ENCODE peak calls at places on chromosomes 16 and 17, in ten cellular contexts. I is A549, G is Peyer's patch, W is stomach, U is HCT116, E is esophagus muscularis mucosa, H is adrenal gland, D is uterus, Y is IMR-90, L is suprapubic skin. R is an unnamed sample.

GRCh38 chr17:75680431-75680830 is 13.3 kb downstream of the SAP30BP start:
- DNase-seq in I (no peak), G (no peak), W (no peak), U (no peak), E (no peak), H (no peak), D (no peak), Y (no peak), L (no peak), R (no peak)

GRCh38 chr17:72115789-72116520 is 4.9 kb upstream of the SOX9 start:
- DNase-seq in I (no peak), G (no peak), W (no peak), U (no peak), E (no peak), H (no peak), D (no peak), Y (no peak), L (no peak), R (no peak)

GRCh38 chr16:81623365-81624102 is 155.6 kb upstream of the PLCG2 start:
- DNase-seq in I (peak; percentile 73), G (peak; percentile 81), W (peak; percentile 57), U (peak; percentile 53), E (no peak), H (peak; percentile 63), D (no peak), Y (peak; percentile 43), L (no peak), R (no peak)

GRCh38 chr17:40551874-40552768 is 13.2 kb downstream of the CCR7 start:
- DNase-seq in I (peak; percentile 95), G (peak; percentile 51), W (peak; percentile 29), U (no peak), E (peak; percentile 91), H (peak; percentile 37), D (peak; percentile 63), Y (peak; percentile 99), L (peak; percentile 83), R (no peak)

GRCh38 chr17:60082946-60083471 is 4.3 kb upstream of the HEATR6 start:
- DNase-seq in I (no peak), G (no peak), W (no peak), U (no peak), E (no peak), H (no peak), D (no peak), Y (no peak), L (no peak), R (no peak)

GRCh38 chr16:30335598-30336474 is 19.3 kb downstream of the CD2BP2 start:
- DNase-seq in I (no peak), G (no peak), W (no peak), U (no peak), E (peak; percentile 91), H (peak; percentile 64), D (no peak), Y (no peak), L (peak; percentile 73), R (no peak)

GRCh38 chr16:30485818-30486436 is 13.4 kb downstream of the ITGAL start:
- DNase-seq in I (no peak), G (no peak), W (no peak), U (no peak), E (no peak), H (no peak), D (no peak), Y (peak; percentile 41), L (no peak), R (no peak)

GRCh38 chr17:74595037-74595436 is 3.0 kb upstream of the CD300LD start:
- DNase-seq in I (no peak), G (no peak), W (no peak), U (no peak), E (no peak), H (no peak), D (no peak), Y (no peak), L (no peak), R (no peak)

GRCh38 chr17:21210411-21211076 is 3.4 kb downstream of the TMEM11 start:
- DNase-seq in I (no peak), G (no peak), W (no peak), U (no peak), E (no peak), H (no peak), D (no peak), Y (no peak), L (no peak), R (no peak)

GRCh38 chr17:21214015-21214776 is at the start of gene TMEM11:
- DNase-seq in I (peak; percentile 94), G (peak; percentile 97), W (peak; percentile 96), U (peak; percentile 79), E (peak; percentile 98), H (peak; percentile 97), D (peak; percentile 95), Y (peak; percentile 94), L (peak; percentile 97), R (peak; percentile 96)

GRCh38 chr17:21213491-21214014 is 408 bp downstream of the TMEM11 start:
- DNase-seq in I (peak; percentile 72), G (peak; percentile 64), W (peak; percentile 47), U (no peak), E (no peak), H (peak; percentile 55), D (no peak), Y (no peak), L (no peak), R (peak; percentile 42)

GRCh38 chr17:21213005-21213404 is 956 bp downstream of the TMEM11 start:
- DNase-seq in I (no peak), G (no peak), W (no peak), U (no peak), E (no peak), H (no peak), D (no peak), Y (no peak), L (no peak), R (no peak)

DNA sequence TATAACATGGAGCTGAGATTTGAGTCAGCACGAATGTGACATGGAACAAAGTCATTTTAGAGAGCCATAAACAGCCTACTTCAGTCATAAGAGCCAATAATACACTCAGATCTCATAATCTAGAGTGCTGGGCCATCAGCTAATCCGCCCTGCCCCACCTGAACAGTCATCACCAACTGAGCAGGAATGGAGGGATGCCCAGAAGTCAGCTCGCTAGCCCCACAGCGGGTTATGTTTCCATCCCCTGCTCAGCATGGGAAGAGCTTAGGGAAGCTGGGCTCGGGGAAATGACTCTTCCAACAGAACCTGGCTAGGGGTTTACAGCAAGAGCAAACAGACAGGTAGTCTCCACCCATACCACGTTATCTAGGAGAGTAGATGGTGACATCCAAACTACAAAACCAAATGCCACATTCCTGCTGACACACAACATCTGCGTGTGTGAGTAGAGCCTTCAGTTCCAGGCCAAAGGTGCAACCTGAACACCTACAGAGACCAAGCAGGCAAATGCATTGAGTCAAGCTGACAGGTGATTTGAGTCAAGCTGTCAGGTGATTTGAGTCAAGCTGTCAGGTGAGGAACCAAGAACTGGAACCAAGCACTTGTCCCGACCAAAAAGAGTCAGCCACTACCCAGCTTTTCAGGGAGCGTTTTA is 2.0 kb downstream of the TMEM11 start:
- DNase-seq in I (no peak), G (peak; percentile 55), W (no peak), U (no peak), E (no peak), H (no peak), D (no peak), Y (no peak), L (no peak), R (no peak)
- TF ChIP-seq POLR2A in I (no peak), G (no peak), W (no peak), U (no peak), E (no peak), H (no peak), D (no peak), Y (no peak), L (no peak), R (no peak)

GRCh38 chr16:12245088-12245922 is 268.8 kb downstream of the SNX29 start:
- DNase-seq in I (no peak), G (no peak), W (no peak), U (no peak), E (no peak), H (no peak), D (no peak), Y (no peak), L (no peak), R (no peak)
- TF ChIP-seq POLR2A in I (no peak), G (no peak), W (no peak), U (no peak), E (no peak), H (no peak), D (no peak), Y (no peak), L (no peak), R (no peak)

DNA sequence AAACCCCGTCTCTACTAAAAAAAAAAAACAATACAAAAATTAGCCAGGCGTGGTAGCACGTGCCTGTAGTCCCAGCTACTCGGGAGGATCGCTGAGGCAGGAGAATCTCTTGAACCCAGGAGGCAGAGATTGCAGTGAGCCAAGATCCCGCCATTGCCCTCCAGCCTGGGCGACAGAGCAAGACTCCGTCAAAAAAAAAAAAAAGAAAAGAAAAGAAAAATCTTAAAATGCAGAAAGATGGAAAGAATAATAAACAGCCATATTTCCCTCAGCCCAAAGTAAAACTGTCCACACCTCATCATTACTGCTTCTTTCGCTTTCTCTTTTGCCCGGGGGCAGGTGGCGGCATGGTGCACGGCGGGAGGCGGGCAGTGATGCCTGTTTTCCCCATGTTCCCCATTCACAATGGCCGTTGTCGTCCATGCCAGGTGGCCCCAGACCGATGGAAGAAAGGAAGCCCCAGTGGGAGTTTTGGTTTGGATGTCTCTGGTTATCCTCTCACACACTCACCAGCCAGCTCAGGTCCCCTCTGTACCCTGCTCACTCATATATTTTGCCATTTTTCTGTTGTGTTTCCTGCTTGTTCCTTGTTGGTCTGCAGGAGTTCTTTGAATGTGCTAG is 37.0 kb upstream of the PEMT start:
- DNase-seq in I (no peak), G (peak; percentile 74), W (peak; percentile 46), U (no peak), E (no peak), H (no peak), D (no peak), Y (no peak), L (no peak), R (no peak)
- TF ChIP-seq POLR2A in I (no peak), G (no peak), W (no peak), U (no peak), E (no peak), H (no peak), D (no peak), Y (no peak), L (no peak), R (no peak)

GRCh38 chr17:42566215-42566872 is 556 bp upstream of the MLX start:
- DNase-seq in I (no peak), G (no peak), W (no peak), U (no peak), E (no peak), H (no peak), D (no peak), Y (no peak), L (no peak), R (no peak)

GRCh38 chr17:42563950-42564349 is 2.0 kb downstream of the COASY start:
- DNase-seq in I (no peak), G (no peak), W (no peak), U (no peak), E (no peak), H (no peak), D (no peak), Y (no peak), L (no peak), R (no peak)

GRCh38 chr17:42565523-42566214 is 1.2 kb upstream of the MLX start:
- DNase-seq in I (no peak), G (no peak), W (no peak), U (no peak), E (no peak), H (no peak), D (no peak), Y (no peak), L (no peak), R (no peak)

GRCh38 chr17:42563543-42563942 is 1.6 kb downstream of the COASY start:
- DNase-seq in I (no peak), G (no peak), W (peak; percentile 80), U (no peak), E (no peak), H (peak; percentile 70), D (no peak), Y (no peak), L (no peak), R (no peak)

DNA sequence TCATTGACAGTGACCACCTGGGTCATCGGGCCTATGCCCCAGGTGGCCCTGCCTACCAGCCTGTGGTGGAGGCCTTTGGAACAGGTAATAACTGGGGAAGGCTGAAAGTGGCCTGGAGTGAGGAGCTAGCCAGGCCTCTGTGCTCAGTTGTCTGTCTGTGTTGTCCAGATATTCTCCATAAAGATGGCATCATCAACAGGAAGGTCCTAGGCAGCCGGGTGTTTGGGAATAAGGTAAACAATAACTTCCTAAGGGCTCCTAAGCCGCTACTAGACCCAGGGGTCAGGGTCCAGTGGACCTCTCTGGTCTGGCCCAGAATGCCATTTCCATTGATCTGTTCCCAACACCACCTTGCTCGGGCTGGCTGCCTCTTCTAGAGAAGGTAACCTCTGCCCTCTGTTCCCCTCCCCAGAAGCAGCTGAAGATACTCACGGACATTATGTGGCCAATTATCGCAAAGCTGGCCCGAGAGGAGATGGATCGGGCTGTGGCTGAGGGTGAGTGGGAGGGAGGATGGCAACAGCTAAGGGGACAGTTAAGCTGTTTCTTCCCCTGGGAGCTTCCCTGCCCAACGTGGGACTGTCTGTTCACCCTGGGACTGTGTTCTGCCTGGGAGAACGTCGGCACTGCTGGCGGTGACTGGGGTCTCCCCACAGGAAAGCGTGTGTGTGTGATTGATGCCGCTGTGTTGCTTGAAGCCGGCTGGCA is 1.9 kb upstream of the MLX start:
- DNase-seq in I (no peak), G (no peak), W (no peak), U (no peak), E (no peak), H (no peak), D (no peak), Y (no peak), L (no peak), R (no peak)
- TF ChIP-seq POLR2A in I (no peak), G (no peak), W (no peak), U (no peak), E (no peak), H (no peak), D (no peak), Y (no peak), L (no peak), R (no peak)